ENCODE peak calls at places on chromosomes 5 and 9, in four cellular contexts. One of them, this sample, is unnamed. For H3K27me3, the result is how much of the 10 kb centered on the place peaks cover.

GRCh38 chr9:34465468-34465867 is 6.9 kb downstream of the DNAI1 start:
- DNase-seq in effector memory CD4-positive, alpha-beta T cell: no peak
- DNase-seq in fibroblast of lung: no peak
- DNase-seq in AG04450: no peak
- DNase-seq in this sample: no peak

GRCh38 chr9:91155746-91156145 is 206.0 kb downstream of the AUH start:
- DNase-seq in effector memory CD4-positive, alpha-beta T cell: no peak
- DNase-seq in fibroblast of lung: no peak
- DNase-seq in AG04450: no peak
- DNase-seq in this sample: no peak

GRCh38 chr5:148029131-148029530 is 34.6 kb upstream of the SPINK5 start:
- DNase-seq in effector memory CD4-positive, alpha-beta T cell: no peak
- DNase-seq in fibroblast of lung: no peak
- DNase-seq in AG04450: no peak
- DNase-seq in this sample: no peak

GRCh38 chr5:150780180-150780692 is 1.7 kb downstream of the SMIM3 start:
- DNase-seq in effector memory CD4-positive, alpha-beta T cell: no peak
- DNase-seq in fibroblast of lung: peak
- DNase-seq in AG04450: no peak
- DNase-seq in this sample: no peak

GRCh38 chr5:141960018-141960417 is 2.0 kb upstream of the PCDH12 start:
- DNase-seq in effector memory CD4-positive, alpha-beta T cell: no peak
- DNase-seq in fibroblast of lung: no peak
- DNase-seq in AG04450: no peak
- DNase-seq in this sample: no peak

GRCh38 chr9:114027159-114027895 is 50.8 kb downstream of the AMBP start:
- DNase-seq in effector memory CD4-positive, alpha-beta T cell: no peak
- DNase-seq in fibroblast of lung: no peak
- DNase-seq in AG04450: no peak
- DNase-seq in this sample: no peak

GRCh38 chr5:74394543-74394923 is 246.0 kb downstream of the ENC1 start:
- DNase-seq in effector memory CD4-positive, alpha-beta T cell: no peak
- DNase-seq in fibroblast of lung: no peak
- DNase-seq in AG04450: no peak
- DNase-seq in this sample: no peak

GRCh38 chr5:16809816-16810502 is 126.1 kb downstream of the MYO10 start:
- DNase-seq in effector memory CD4-positive, alpha-beta T cell: no peak
- DNase-seq in fibroblast of lung: peak
- DNase-seq in AG04450: peak
- DNase-seq in this sample: no peak

GRCh38 chr9:112174965-112175795 is at the start of gene SUSD1:
- DNase-seq in effector memory CD4-positive, alpha-beta T cell: peak
- DNase-seq in fibroblast of lung: peak
- DNase-seq in AG04450: no peak
- DNase-seq in this sample: peak

GRCh38 chr5:141940695-141941271 is 17.1 kb downstream of the DELE1 start:
- DNase-seq in effector memory CD4-positive, alpha-beta T cell: no peak
- DNase-seq in fibroblast of lung: peak
- DNase-seq in AG04450: no peak
- DNase-seq in this sample: no peak

GRCh38 chr5:79713727-79714126 is 24.1 kb downstream of the CMYA5 start:
- DNase-seq in effector memory CD4-positive, alpha-beta T cell: no peak
- DNase-seq in fibroblast of lung: no peak
- DNase-seq in AG04450: no peak
- DNase-seq in this sample: no peak

GRCh38 chr9:84122572-84122971 is 142.0 kb downstream of the RMI1 start:
- DNase-seq in effector memory CD4-positive, alpha-beta T cell: no peak
- DNase-seq in fibroblast of lung: no peak
- DNase-seq in AG04450: no peak
- DNase-seq in this sample: no peak

GRCh38 chr5:143063175-143063970 is 293.2 kb downstream of the ARHGAP26 start:
- DNase-seq in effector memory CD4-positive, alpha-beta T cell: no peak
- DNase-seq in fibroblast of lung: peak
- DNase-seq in AG04450: no peak
- DNase-seq in this sample: no peak

GRCh38 chr5:53645581-53645980 is 85.1 kb downstream of the NDUFS4 start:
- DNase-seq in effector memory CD4-positive, alpha-beta T cell: no peak
- DNase-seq in fibroblast of lung: no peak
- DNase-seq in AG04450: no peak
- DNase-seq in this sample: no peak

GRCh38 chr9:129550199-129550839 is 70.6 kb downstream of the C9orf50 start:
- DNase-seq in effector memory CD4-positive, alpha-beta T cell: no peak
- DNase-seq in fibroblast of lung: peak
- DNase-seq in AG04450: no peak
- DNase-seq in this sample: no peak

GRCh38 chr5:72991394-72991793 is 35.6 kb downstream of the FCHO2 start:
- DNase-seq in effector memory CD4-positive, alpha-beta T cell: no peak
- DNase-seq in fibroblast of lung: no peak
- DNase-seq in AG04450: no peak
- DNase-seq in this sample: no peak

GRCh38 chr9:21153688-21154608 is 12.3 kb upstream of the IFNW1 start:
- DNase-seq in effector memory CD4-positive, alpha-beta T cell: no peak
- DNase-seq in fibroblast of lung: peak
- DNase-seq in AG04450: no peak
- DNase-seq in this sample: no peak

GRCh38 chr9:9054354-9054992 is 1254.9 kb upstream of the DMAC1 start:
- DNase-seq in effector memory CD4-positive, alpha-beta T cell: no peak
- DNase-seq in fibroblast of lung: no peak
- DNase-seq in AG04450: no peak
- DNase-seq in this sample: no peak

GRCh38 chr5:148382961-148383360 is 797 bp upstream of the FBXO38 start:
- DNase-seq in effector memory CD4-positive, alpha-beta T cell: no peak
- DNase-seq in fibroblast of lung: peak
- DNase-seq in AG04450: no peak
- DNase-seq in this sample: peak

GRCh38 chr9:136997830-136998234 is 1.5 kb upstream of the CLIC3 start:
- DNase-seq in effector memory CD4-positive, alpha-beta T cell: no peak
- DNase-seq in fibroblast of lung: no peak
- DNase-seq in AG04450: no peak
- DNase-seq in this sample: peak

GRCh38 chr5:79108792-79109191 is 2.8 kb upstream of the BHMT start:
- DNase-seq in effector memory CD4-positive, alpha-beta T cell: no peak
- DNase-seq in fibroblast of lung: no peak
- DNase-seq in AG04450: no peak
- DNase-seq in this sample: no peak

GRCh38 chr5:18811616-18812015 is 1176.4 kb downstream of the CDH18 start:
- DNase-seq in effector memory CD4-positive, alpha-beta T cell: no peak
- DNase-seq in fibroblast of lung: no peak
- DNase-seq in AG04450: no peak
- DNase-seq in this sample: no peak

GRCh38 chr9:107878462-107878861 is 388.9 kb upstream of the KLF4 start:
- DNase-seq in effector memory CD4-positive, alpha-beta T cell: no peak
- DNase-seq in fibroblast of lung: no peak
- DNase-seq in AG04450: no peak
- DNase-seq in this sample: no peak
- H3K27ac ChIP-seq in effector memory CD4-positive, alpha-beta T cell: no peak
- H3K27ac ChIP-seq in fibroblast of lung: no peak
- H3K27ac ChIP-seq in AG04450: no peak
- H3K27ac ChIP-seq in this sample: no peak

GRCh38 chr9:131813116-131813515 is 73.2 kb upstream of the RAPGEF1 start:
- DNase-seq in effector memory CD4-positive, alpha-beta T cell: no peak
- DNase-seq in fibroblast of lung: peak
- DNase-seq in AG04450: no peak
- DNase-seq in this sample: no peak

GRCh38 chr9:131811405-131811804 is 71.5 kb upstream of the RAPGEF1 start:
- DNase-seq in effector memory CD4-positive, alpha-beta T cell: no peak
- DNase-seq in fibroblast of lung: no peak
- DNase-seq in AG04450: no peak
- DNase-seq in this sample: no peak

GRCh38 chr9:131809941-131810344 is 70.1 kb upstream of the RAPGEF1 start:
- DNase-seq in effector memory CD4-positive, alpha-beta T cell: no peak
- DNase-seq in fibroblast of lung: peak
- DNase-seq in AG04450: peak
- DNase-seq in this sample: no peak

GRCh38 chr9:131810351-131811170 is 70.7 kb upstream of the RAPGEF1 start:
- DNase-seq in effector memory CD4-positive, alpha-beta T cell: no peak
- DNase-seq in fibroblast of lung: no peak
- DNase-seq in AG04450: no peak
- DNase-seq in this sample: no peak

DNA sequence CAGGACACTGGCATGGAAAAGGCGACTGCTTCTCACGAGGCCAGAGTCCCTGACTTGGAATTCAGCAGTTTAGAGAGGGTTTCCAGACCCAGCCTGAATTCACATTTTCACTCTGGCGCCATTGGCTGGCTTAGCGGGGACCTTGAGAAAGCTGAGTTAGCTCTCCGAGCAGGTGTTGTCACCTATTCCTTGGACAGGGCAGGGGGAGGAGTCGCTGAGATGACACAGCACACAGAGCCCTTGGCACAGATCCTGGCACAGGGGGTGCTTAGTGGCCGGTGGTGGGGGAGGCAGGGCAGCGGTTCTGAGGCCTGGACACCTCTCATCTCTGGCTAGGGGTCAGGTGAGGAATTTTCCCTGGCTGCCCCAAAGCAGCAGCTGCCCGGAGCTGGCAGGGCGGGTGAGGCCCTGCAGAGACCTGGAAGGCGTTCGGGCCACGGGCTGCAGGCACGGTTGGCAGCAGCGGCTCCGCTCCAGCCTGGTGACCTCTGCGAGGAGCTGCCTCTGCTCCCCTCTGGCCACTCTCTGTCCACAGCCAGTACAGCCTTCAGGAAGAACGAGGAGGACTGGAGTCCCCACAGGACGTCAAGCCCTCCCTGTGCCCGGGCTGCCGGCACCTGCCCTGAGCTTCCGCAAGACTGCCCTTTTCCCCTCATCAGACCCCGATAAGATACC is 72.4 kb upstream of the RAPGEF1 start:
- DNase-seq in effector memory CD4-positive, alpha-beta T cell: no peak
- DNase-seq in fibroblast of lung: no peak
- DNase-seq in AG04450: no peak
- DNase-seq in this sample: no peak
- H3K27me3 ChIP-seq in effector memory CD4-positive, alpha-beta T cell: under half
- H3K27me3 ChIP-seq in fibroblast of lung: under half
- H3K27me3 ChIP-seq in AG04450: under half
- H3K27me3 ChIP-seq in this sample: under half

GRCh38 chr5:864492-865167 is 13.8 kb upstream of the ZDHHC11 start:
- DNase-seq in effector memory CD4-positive, alpha-beta T cell: no peak
- DNase-seq in fibroblast of lung: peak
- DNase-seq in AG04450: peak
- DNase-seq in this sample: no peak
- H3K27ac ChIP-seq in effector memory CD4-positive, alpha-beta T cell: no peak
- H3K27ac ChIP-seq in fibroblast of lung: no peak
- H3K27ac ChIP-seq in AG04450: no peak
- H3K27ac ChIP-seq in this sample: no peak

GRCh38 chr5:95838001-95838520 is 15.5 kb upstream of the GLRX start:
- DNase-seq in effector memory CD4-positive, alpha-beta T cell: no peak
- DNase-seq in fibroblast of lung: no peak
- DNase-seq in AG04450: no peak
- DNase-seq in this sample: no peak
- H3K27me3 ChIP-seq in effector memory CD4-positive, alpha-beta T cell: under half
- H3K27me3 ChIP-seq in fibroblast of lung: under half
- H3K27me3 ChIP-seq in AG04450: under half
- H3K27me3 ChIP-seq in this sample: under half

DNA sequence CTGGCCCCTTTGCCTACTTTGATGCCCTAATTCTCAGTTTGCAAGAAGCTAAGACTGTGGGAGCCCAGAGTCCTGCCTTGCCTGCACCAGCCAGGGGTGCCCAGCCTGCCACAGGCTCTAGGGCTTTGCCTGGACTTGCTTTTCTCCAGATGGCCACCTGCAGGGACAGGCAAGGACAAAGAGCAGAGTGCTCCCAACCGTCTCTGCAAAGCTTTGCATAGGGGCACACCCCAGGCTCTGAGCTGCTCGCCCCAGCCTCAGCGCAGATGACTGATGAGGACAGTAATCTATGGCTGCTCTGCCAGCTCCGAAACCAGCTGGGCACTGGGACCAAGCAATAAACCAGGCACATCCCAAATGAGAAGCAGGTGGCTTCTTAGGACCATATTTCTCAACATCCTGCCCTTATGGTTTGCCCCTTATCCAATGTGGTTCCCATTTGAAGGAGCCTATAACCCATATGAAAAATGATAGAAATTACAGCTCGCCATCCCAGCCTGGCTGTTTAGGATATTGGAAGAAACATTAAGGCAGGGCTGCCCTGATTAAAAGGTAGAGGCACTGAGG is 25.4 kb upstream of the TCF7 start:
- DNase-seq in effector memory CD4-positive, alpha-beta T cell: no peak
- DNase-seq in fibroblast of lung: no peak
- DNase-seq in AG04450: no peak
- DNase-seq in this sample: no peak
- H3K27ac ChIP-seq in effector memory CD4-positive, alpha-beta T cell: peak
- H3K27ac ChIP-seq in fibroblast of lung: no peak
- H3K27ac ChIP-seq in AG04450: no peak
- H3K27ac ChIP-seq in this sample: no peak

DNA sequence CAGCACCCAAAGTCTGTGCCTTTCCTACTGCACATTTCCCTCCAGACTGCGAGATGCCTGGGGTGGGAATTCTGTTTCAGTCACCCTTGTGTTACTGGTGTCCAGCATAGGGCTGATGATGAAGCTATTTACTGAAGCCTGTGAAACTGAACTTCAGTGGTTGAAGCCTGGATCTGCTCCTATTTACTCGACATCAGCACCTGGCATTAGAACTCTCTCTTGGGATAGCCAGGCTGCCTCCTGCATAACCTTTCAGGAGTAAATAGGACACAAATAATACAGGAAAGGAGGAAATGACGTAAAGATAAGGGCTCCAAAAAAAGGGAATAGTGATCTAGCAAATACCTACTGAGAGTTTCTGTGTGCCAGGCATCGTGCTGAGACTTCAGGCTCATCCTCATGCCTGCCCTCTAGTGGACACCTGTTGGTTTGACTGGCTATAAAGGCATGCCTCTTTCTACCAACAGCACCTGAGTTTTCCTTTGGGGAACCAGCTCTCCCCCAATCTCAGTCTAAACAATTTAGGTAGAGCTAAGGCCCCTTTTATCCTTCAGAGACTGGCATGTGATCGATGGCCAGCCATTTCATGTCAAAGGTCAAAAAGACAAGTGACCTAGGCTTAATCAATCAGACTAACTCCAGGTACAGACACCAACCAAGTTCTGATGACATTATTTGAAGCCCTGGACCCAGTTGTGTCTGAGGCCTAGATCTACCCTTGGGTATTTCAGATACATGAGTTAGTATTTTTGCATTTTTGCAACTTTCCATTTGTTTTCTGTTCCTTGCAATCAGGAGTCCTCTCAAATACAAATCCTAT is 192.1 kb upstream of the TRIM32 start:
- DNase-seq in effector memory CD4-positive, alpha-beta T cell: no peak
- DNase-seq in fibroblast of lung: no peak
- DNase-seq in AG04450: no peak
- DNase-seq in this sample: no peak
- H3K27me3 ChIP-seq in effector memory CD4-positive, alpha-beta T cell: under half
- H3K27me3 ChIP-seq in fibroblast of lung: under half
- H3K27me3 ChIP-seq in AG04450: under half
- H3K27me3 ChIP-seq in this sample: under half

GRCh38 chr9:1233568-1233967 is 183.4 kb downstream of the DMRT2 start:
- DNase-seq in effector memory CD4-positive, alpha-beta T cell: no peak
- DNase-seq in fibroblast of lung: peak
- DNase-seq in AG04450: no peak
- DNase-seq in this sample: no peak

GRCh38 chr9:1235650-1236401 is 185.7 kb downstream of the DMRT2 start:
- DNase-seq in effector memory CD4-positive, alpha-beta T cell: no peak
- DNase-seq in fibroblast of lung: peak
- DNase-seq in AG04450: no peak
- DNase-seq in this sample: no peak

DNA sequence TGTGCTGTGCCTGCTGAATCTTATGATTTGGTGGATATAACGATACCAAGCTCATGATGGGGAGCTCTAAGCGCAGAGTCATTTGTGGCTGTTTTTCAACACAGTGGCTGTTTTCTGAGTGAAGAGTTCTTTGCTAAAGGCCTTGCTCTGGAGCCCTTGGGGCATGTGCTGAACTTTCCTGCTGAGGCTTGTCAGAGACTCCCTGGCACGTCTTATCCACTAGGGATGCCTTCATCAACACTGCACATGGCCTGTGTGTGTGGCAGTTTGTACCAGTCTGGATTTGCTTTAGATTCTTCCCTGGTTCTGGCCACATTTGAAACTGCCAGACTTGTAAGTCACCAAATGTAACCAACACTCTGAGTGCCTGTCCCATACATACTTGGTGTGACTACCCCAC is 188.2 kb downstream of the DMRT2 start:
- DNase-seq in effector memory CD4-positive, alpha-beta T cell: no peak
- DNase-seq in fibroblast of lung: no peak
- DNase-seq in AG04450: no peak
- DNase-seq in this sample: no peak
- H3K27ac ChIP-seq in effector memory CD4-positive, alpha-beta T cell: no peak
- H3K27ac ChIP-seq in fibroblast of lung: no peak
- H3K27ac ChIP-seq in AG04450: no peak
- H3K27ac ChIP-seq in this sample: no peak

This sample was measured in CD8-positive, alpha-beta memory T cell.